ENCODE peak calls at places on chromosomes 11 and 22, in eight cellular contexts. D is AG09319, G is GM23338, W is RWPE1, Q is cardiac muscle cell, A is neural crest cell, Z is OCI-LY7, V is breast epithelium. C is an unnamed sample.

GRCh38 chr11:122663764-122664163 is 8.2 kb downstream of the UBASH3B start:
- DNase-seq in D (no peak), G (no peak), W (no peak), Q (no peak), A (no peak), Z (no peak), V (no peak), C (no peak)

GRCh38 chr11:126431401-126432064 is 76.0 kb downstream of the ST3GAL4 start:
- DNase-seq in D (peak; percentile 67), G (no peak), W (peak; percentile 89), Q (no peak), A (no peak), Z (no peak), V (no peak), C (no peak)

GRCh38 chr22:50486561-50487289 is at the start of gene MIOX:
- DNase-seq in D (no peak), G (no peak), W (no peak), Q (no peak), A (no peak), Z (no peak), V (no peak), C (no peak)

GRCh38 chr22:42432818-42433217 is 615 bp upstream of the NFAM1 start:
- DNase-seq in D (no peak), G (no peak), W (no peak), Q (no peak), A (no peak), Z (no peak), V (no peak), C (no peak)

GRCh38 chr11:112525270-112525669 is 264.6 kb upstream of the PLET1 start:
- DNase-seq in D (peak; percentile 28), G (no peak), W (no peak), Q (no peak), A (no peak), Z (no peak), V (peak; percentile 62), C (no peak)

GRCh38 chr22:19801340-19802000 is 40.9 kb downstream of the TBX1 start:
- DNase-seq in D (peak; percentile 54), G (no peak), W (no peak), Q (no peak), A (no peak), Z (no peak), V (no peak), C (no peak)

GRCh38 chr22:38735465-38736256 is 20.1 kb downstream of the SUN2 start:
- DNase-seq in D (no peak), G (no peak), W (no peak), Q (no peak), A (no peak), Z (no peak), V (no peak), C (no peak)

GRCh38 chr11:114479331-114479730 is 40.1 kb downstream of the REXO2 start:
- DNase-seq in D (no peak), G (no peak), W (no peak), Q (no peak), A (no peak), Z (no peak), V (no peak), C (no peak)

GRCh38 chr22:50169181-50169759 is 1.3 kb upstream of the PANX2 start:
- DNase-seq in D (no peak), G (peak; percentile 54), W (no peak), Q (peak; percentile 29), A (no peak), Z (no peak), V (no peak), C (peak; percentile 33)

GRCh38 chr11:68674461-68674860 is 9.9 kb upstream of the GAL start:
- DNase-seq in D (no peak), G (no peak), W (no peak), Q (no peak), A (no peak), Z (no peak), V (no peak), C (no peak)

GRCh38 chr11:12499071-12499470 is 121.7 kb downstream of the PARVA start:
- DNase-seq in D (no peak), G (no peak), W (no peak), Q (no peak), A (no peak), Z (no peak), V (no peak), C (no peak)

GRCh38 chr22:41915783-41916493 is 1.1 kb upstream of the SHISA8 start:
- DNase-seq in D (no peak), G (no peak), W (no peak), Q (no peak), A (no peak), Z (no peak), V (no peak), C (no peak)

DNA sequence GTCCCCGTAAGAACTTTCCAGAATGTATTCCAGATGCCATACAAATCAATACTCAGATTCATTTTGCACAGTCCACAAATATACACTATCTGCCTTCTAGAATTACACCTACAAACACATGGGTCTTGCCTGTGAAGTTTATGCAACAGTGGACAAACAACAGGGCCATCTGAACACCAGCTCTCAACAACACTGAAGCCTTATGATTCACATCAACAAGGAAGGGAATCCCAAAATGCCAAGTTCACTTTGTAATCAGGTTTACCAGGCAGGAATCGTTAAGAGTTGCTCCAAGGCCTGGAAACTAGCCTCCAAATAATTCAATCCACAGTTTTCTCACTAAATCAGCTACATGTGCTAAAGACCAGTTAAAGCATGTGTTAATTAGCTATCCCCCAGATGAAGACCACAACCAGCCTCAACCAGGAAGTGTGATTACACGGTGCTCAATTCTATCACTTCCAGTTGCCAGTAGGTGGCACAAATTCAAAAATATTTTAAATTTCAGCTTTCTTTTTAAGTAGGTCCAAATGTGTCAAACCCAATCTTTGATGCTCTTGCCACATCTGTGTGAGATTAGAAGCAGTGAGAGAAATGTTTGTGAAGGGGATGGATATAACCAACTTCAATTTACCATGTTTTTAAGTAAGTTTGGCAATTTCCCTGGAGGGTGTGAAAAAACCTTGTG is 139.1 kb upstream of the BDNF start:
- DNase-seq in D (peak; percentile 32), G (peak; percentile 52), W (peak; percentile 9), Q (no peak), A (no peak), Z (peak; percentile 18), V (no peak), C (no peak)
- TF ChIP-seq CTCF in D (peak; percentile 20), G (peak; percentile 36), W (no peak), Q (peak; percentile 44), A (peak; percentile 49), Z (peak; percentile 73), V (no peak), C (no peak)

DNA sequence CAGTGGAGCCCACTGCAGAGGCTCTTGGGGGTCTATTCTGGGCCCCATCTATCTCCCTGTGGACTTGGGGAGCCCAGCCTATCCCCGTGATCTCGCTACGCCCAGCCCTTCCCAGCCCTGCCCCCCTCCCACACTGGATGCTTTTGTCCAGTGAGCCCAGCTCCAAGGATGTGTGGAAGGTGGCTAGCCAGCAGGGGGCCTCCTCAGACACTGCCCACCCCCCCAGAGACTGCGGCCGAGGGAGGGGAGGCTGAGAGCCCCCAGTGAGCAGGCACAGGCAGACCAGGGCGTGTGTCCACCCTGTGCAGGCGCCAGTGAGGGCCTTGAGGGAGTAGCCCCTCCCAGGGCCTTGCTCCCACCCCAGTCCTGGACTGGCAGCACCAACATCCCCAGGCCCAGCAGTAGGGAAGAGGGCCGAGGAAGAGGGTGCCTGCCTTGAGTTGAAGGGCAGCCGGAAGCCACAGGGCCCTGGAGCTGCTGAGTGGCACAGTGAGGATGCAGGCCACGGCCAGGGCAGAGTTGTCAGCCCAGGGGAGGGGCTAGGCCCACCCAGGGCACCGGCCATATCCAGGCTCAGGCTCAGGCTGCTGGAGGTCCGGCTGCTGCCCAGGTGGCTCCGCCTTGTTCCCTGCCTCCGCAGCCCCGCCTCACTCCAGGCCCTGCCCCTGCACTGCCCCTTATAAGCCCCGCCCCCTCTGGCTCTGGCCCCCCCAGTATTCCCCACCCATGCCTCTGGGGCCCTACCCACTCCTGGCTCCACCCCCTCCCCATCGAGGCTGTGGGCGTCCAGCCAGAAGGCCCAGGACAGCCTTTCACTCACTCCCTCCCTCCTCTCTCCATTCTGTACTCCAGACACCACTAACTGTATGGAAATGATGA is 28.0 kb downstream of the MOB2 start:
- DNase-seq in D (no peak), G (peak; percentile 44), W (peak; percentile 52), Q (peak; percentile 73), A (no peak), Z (peak; percentile 3), V (no peak), C (peak; percentile 62)
- TF ChIP-seq CTCF in D (no peak), G (peak; percentile 41), W (no peak), Q (peak; percentile 35), A (peak; percentile 36), Z (peak; percentile 53), V (no peak), C (no peak)

DNA sequence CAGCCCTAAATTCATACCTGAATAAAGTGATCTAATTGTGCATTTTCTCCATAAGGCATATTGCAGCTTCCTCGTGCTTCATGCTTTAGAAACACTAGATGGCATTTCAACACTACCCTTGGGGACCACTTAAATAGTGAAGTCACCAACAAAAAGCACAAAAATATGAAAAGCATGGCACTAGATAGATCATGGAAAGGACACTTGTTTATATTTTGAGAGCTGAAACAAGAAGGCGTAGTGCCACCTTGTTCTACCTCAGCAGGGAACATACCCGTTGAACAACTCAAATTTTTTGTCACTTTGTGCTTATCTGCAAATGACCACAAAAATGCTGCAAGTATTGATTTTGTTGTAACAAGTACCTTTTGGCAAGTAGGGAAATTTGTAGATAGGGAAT is 8.6 kb downstream of the TBCEL start:
- DNase-seq in D (no peak), G (no peak), W (no peak), Q (no peak), A (no peak), Z (no peak), V (no peak), C (no peak)
- TF ChIP-seq CTCF in D (no peak), G (peak; percentile 41), W (no peak), Q (no peak), A (no peak), Z (peak; percentile 18), V (no peak), C (no peak)

GRCh38 chr11:78809931-78810481 is 235.3 kb upstream of the NARS2 start:
- DNase-seq in D (peak; percentile 52), G (no peak), W (no peak), Q (no peak), A (no peak), Z (no peak), V (no peak), C (no peak)

GRCh38 chr11:78806214-78807004 is 231.7 kb upstream of the NARS2 start:
- DNase-seq in D (no peak), G (no peak), W (no peak), Q (no peak), A (no peak), Z (no peak), V (no peak), C (no peak)

GRCh38 chr11:78810489-78811090 is 235.9 kb upstream of the NARS2 start:
- DNase-seq in D (no peak), G (no peak), W (no peak), Q (peak; percentile 32), A (no peak), Z (no peak), V (no peak), C (no peak)

GRCh38 chr11:78808903-78809302 is 234.2 kb upstream of the NARS2 start:
- DNase-seq in D (no peak), G (no peak), W (no peak), Q (no peak), A (no peak), Z (no peak), V (no peak), C (no peak)

DNA sequence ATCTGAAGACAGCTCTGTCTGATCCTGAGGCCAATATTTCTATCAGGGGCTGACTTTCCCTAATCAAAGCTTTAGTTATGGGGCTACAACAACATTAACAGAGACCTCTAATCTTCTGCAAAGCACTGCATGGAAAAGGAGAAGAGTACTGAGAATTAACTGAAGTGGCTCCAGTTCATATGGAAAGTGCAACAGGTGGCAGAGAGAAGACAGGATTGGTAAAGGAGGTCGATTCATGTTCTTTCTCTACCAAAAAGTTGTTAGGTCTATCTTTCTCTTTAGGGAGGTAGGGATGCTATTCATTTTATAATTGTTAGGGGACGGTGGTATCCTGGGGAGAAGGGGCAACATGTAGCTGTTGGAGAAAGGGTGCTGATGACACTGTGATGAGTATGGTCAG is 232.7 kb upstream of the NARS2 start:
- DNase-seq in D (no peak), G (no peak), W (no peak), Q (no peak), A (no peak), Z (no peak), V (no peak), C (no peak)
- TF ChIP-seq CTCF in D (no peak), G (no peak), W (no peak), Q (no peak), A (no peak), Z (no peak), V (no peak), C (no peak)